ENCODE peak calls at places on chromosomes 11 and 22, in seven cellular contexts. D is GM23338, K is GM23248, F is HCT116, Z is hepatocyte, S is MM.1S, U is PC-3. I is an unnamed sample.

GRCh38 chr11:7167976-7168740 is 79.4 kb downstream of the RBMXL2 start:
- DNase-seq in K (no peak), S (no peak), U (no peak), D (no peak), Z (no peak), F (no peak), I (no peak)

GRCh38 chr22:34108168-34108567 is 187.9 kb upstream of the LARGE1 start:
- DNase-seq in K (no peak), U (no peak), S (no peak), Z (no peak), D (no peak), F (no peak), I (no peak)

GRCh38 chr22:36546092-36546804 is 17.3 kb upstream of the EIF3D start:
- DNase-seq in K (peak; percentile 74), F (peak; percentile 73), S (peak; percentile 24), U (peak; percentile 67), Z (peak; percentile 67), D (peak; percentile 92), I (peak; percentile 67)

GRCh38 chr11:117856892-117857291 is 19.6 kb downstream of the FXYD6 start:
- DNase-seq in F (no peak), U (no peak), D (no peak), K (no peak), Z (no peak), S (no peak), I (no peak)

GRCh38 chr11:122007611-122008071 is 108.4 kb downstream of the BLID start:
- DNase-seq in F (no peak), K (no peak), Z (no peak), U (no peak), S (no peak), D (no peak), I (no peak)

GRCh38 chr11:112412383-112412782 is 151.7 kb upstream of the PLET1 start:
- DNase-seq in F (no peak), D (no peak), K (no peak), S (no peak), U (no peak), Z (no peak), I (no peak)

GRCh38 chr11:2298131-2298794 is 3.5 kb downstream of the C11orf21 start:
- DNase-seq in Z (no peak), U (no peak), D (no peak), S (no peak), K (no peak), F (no peak), I (no peak)

GRCh38 chr22:49930128-49930527 is 11.7 kb downstream of the CRELD2 start:
- DNase-seq in U (no peak), D (no peak), K (no peak), Z (no peak), F (no peak), S (no peak), I (no peak)

GRCh38 chr11:63478896-63479295 is 12.1 kb downstream of the PLAAT5 start:
- DNase-seq in K (peak; percentile 78), U (peak; percentile 86), D (peak; percentile 89), S (peak; percentile 68), Z (peak; percentile 84), F (peak; percentile 68), I (peak; percentile 71)

GRCh38 chr11:72010529-72011233 is 12.0 kb downstream of the IL18BP start:
- DNase-seq in S (no peak), K (no peak), F (no peak), D (no peak), U (no peak), Z (no peak), I (no peak)

GRCh38 chr22:48307941-48308340 is 1519.7 kb downstream of the BRD1 start:
- DNase-seq in K (no peak), U (no peak), S (no peak), F (no peak), Z (no peak), D (no peak), I (no peak)

GRCh38 chr11:62360685-62361084 is 23.4 kb downstream of the ASRGL1 start:
- DNase-seq in U (no peak), F (no peak), Z (no peak), K (no peak), D (no peak), S (no peak), I (no peak)

GRCh38 chr11:17353228-17354021 is 1.8 kb downstream of the NCR3LG1 start:
- DNase-seq in Z (peak; percentile 89), K (peak; percentile 91), D (peak; percentile 75), U (peak; percentile 65), S (peak; percentile 46), F (peak; percentile 54), I (peak; percentile 69)

GRCh38 chr22:46737976-46738641 is at the start of gene CERK:
- DNase-seq in K (peak; percentile 72), Z (peak; percentile 87), U (peak; percentile 35), F (no peak), D (peak; percentile 61), S (peak; percentile 75), I (peak; percentile 58)

GRCh38 chr11:8392166-8392565 is 128.5 kb upstream of the LMO1 start:
- DNase-seq in D (no peak), F (no peak), S (no peak), U (no peak), Z (no peak), K (no peak), I (no peak)

GRCh38 chr11:70467196-70468085 is 69.1 kb downstream of the CTTN start:
- DNase-seq in F (peak; percentile 33), Z (peak; percentile 77), S (peak; percentile 36), K (peak; percentile 67), U (peak; percentile 85), D (peak; percentile 84), I (peak; percentile 50)

GRCh38 chr11:35192347-35192746 is 53.4 kb downstream of the CD44 start:
- DNase-seq in F (no peak), U (no peak), Z (peak; percentile 59), D (no peak), S (no peak), K (peak; percentile 57), I (no peak)

GRCh38 chr11:119067371-119068222 is at the start of gene VPS11:
- DNase-seq in F (peak; percentile 86), Z (peak; percentile 99), D (peak; percentile 99), K (peak; percentile 99), U (peak; percentile 99), S (peak; percentile 98), I (peak; percentile 98)

GRCh38 chr11:119061256-119061655 is 4.3 kb upstream of the HYOU1 start:
- DNase-seq in D (no peak), K (no peak), S (no peak), F (no peak), U (no peak), Z (no peak), I (no peak)

GRCh38 chr11:119065369-119065768 is 2.2 kb upstream of the VPS11 start:
- DNase-seq in Z (no peak), U (peak; percentile 66), S (peak; percentile 53), D (peak; percentile 71), K (peak; percentile 65), F (no peak), I (peak; percentile 61)

GRCh38 chr11:119066481-119066880 is 1.1 kb upstream of the VPS11 start:
- DNase-seq in Z (no peak), U (no peak), K (peak; percentile 23), F (no peak), D (no peak), S (no peak), I (no peak)

GRCh38 chr11:119062779-119063178 is 4.8 kb upstream of the VPS11 start:
- DNase-seq in Z (no peak), K (peak; percentile 73), F (no peak), S (no peak), D (no peak), U (peak; percentile 57), I (no peak)
- TF ChIP-seq EZH2phosphoT487 in Z (no peak), K (no peak), F (no peak), S (no peak), D (no peak), U (no peak), I (no peak)

DNA sequence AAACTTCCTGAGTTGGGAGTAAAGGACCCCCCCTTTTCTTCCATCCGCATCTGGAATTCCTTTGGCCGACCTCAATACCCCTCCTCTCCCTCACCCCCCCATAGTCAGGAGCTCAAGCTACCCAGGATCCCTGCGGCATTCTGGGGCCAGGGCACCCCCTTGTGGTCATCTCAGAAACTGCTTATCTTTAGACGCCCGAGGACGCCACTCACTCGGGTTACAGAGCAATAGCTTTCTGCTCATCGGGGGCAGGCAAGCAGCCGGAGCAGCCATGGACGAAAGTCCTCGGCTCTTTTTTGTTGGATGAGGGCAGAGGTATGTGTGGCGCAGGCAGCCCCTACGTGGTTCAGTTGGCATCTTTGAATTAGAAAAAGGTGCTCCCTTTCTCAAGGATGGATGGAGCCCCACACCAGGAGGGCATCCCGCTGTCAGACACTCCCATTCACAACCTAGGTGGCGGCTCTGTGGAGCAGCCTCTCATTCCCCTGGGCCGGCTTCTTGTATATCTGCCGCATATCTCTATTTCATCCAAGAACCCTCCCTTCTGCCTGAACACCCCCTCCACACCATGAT is 2.3 kb downstream of the C1QTNF5 start:
- DNase-seq in Z (peak; percentile 91), F (peak; percentile 39), K (peak; percentile 81), S (peak; percentile 73), U (peak; percentile 91), D (peak; percentile 92), I (peak; percentile 79)
- H3K4me3 ChIP-seq in Z (no peak overlapping the region), F (no peak overlapping the region), K (peak overlapping the region; percentile 45), S (no peak overlapping the region), U (peak overlapping the region; percentile 1), D (peak overlapping the region; percentile 76), I (peak overlapping the region; percentile 10)

GRCh38 chr11:868394-868793 is 25.7 kb downstream of the TSPAN4 start:
- DNase-seq in F (no peak), U (no peak), K (no peak), D (no peak), Z (no peak), S (no peak), I (no peak)

GRCh38 chr11:867856-868358 is 25.3 kb downstream of the TSPAN4 start:
- DNase-seq in S (no peak), K (no peak), D (no peak), Z (no peak), U (no peak), F (no peak), I (no peak)

GRCh38 chr11:864928-865327 is 22.3 kb downstream of the TSPAN4 start:
- DNase-seq in F (no peak), K (no peak), D (no peak), S (no peak), Z (no peak), U (no peak), I (no peak)

GRCh38 chr11:865512-866430 is 23.1 kb downstream of the TSPAN4 start:
- DNase-seq in D (no peak), S (no peak), F (no peak), K (no peak), Z (no peak), U (no peak), I (no peak)

GRCh38 chr11:866481-866880 is 23.8 kb downstream of the TSPAN4 start:
- DNase-seq in F (no peak), U (no peak), K (no peak), S (no peak), D (no peak), Z (no peak), I (no peak)
- H3K9me2 ChIP-seq in F (no peaks in the 10 kb centered on the region), U (no peaks in the 10 kb centered on the region), K (no peaks in the 10 kb centered on the region), S (no peaks in the 10 kb centered on the region), D (no peaks in the 10 kb centered on the region), Z (no peaks in the 10 kb centered on the region), I (no peaks in the 10 kb centered on the region)

DNA sequence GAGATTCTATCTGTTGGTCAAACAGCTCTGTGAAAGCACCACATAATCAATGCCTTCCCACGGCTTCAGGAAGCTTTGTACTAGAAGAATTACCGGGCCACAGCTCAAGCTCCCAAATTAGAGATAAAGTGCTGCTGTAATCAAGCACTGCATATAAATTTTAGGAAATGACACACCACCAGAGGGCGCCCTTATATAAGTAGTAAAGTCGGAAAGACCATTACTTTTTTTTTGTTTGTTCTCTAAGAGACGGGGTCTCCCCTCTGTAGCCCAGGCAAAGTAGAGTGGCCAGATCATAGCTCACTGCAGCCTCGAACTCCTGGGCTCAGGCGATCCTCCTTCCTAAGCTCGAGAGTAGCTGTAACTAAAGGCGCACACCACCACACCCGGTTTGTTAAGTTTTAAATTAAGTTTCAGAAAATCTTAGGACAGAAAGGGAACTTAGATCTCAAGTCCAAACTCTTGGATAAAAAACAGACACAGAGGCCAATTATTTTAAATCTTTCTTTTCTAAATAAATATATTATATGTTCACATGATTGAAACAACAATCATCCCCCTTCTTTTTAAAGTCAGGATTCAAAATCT is 32.6 kb downstream of the PRCP start:
- DNase-seq in S (peak; percentile 83), K (peak; percentile 85), Z (peak; percentile 94), U (peak; percentile 92), F (peak; percentile 64), D (peak; percentile 98), I (peak; percentile 92)
- TF ChIP-seq EZH2phosphoT487 in S (no peak), K (no peak), Z (no peak), U (no peak), F (no peak), D (no peak), I (no peak)

I was measured in OCI-LY7.